ENCODE peak calls at places on chromosomes 12 and 14, in five cellular contexts. F is heart left ventricle; Q is left ventricle myocardium superior; H is lower leg skin; J is CD4-positive, alpha-beta memory T cell. L is an unnamed sample.

GRCh38 chr12:89461649-89462612 is 62.7 kb downstream of the GALNT4 start:
- DNase-seq in F (no peak), Q (no peak), H (no peak), J (peak), L (no peak)

GRCh38 chr14:22614240-22614799 is 16.2 kb downstream of the ABHD4 start:
- DNase-seq in F (no peak), Q (no peak), H (no peak), J (no peak), L (no peak)

GRCh38 chr12:52526511-52526951 is 6.3 kb upstream of the KRT5 start:
- DNase-seq in F (no peak), Q (no peak), H (peak), J (no peak), L (no peak)

GRCh38 chr12:65707051-65707450 is 117.2 kb upstream of the HMGA2 start:
- DNase-seq in F (no peak), Q (no peak), H (no peak), J (no peak), L (peak)

GRCh38 chr14:21467620-21468019 is 9.1 kb downstream of the RAB2B start:
- DNase-seq in F (no peak), Q (no peak), H (no peak), J (no peak), L (no peak)

GRCh38 chr12:113440947-113441782 is 19.0 kb downstream of the SDSL start:
- DNase-seq in F (no peak), Q (no peak), H (no peak), J (no peak), L (no peak)

GRCh38 chr14:97116546-97116945 is 319.4 kb downstream of the VRK1 start:
- DNase-seq in F (no peak), Q (no peak), H (peak), J (no peak), L (no peak)

GRCh38 chr14:79540394-79540793 is 670.9 kb downstream of the DIO2 start:
- DNase-seq in F (no peak), Q (no peak), H (no peak), J (no peak), L (no peak)

GRCh38 chr12:107564946-107565345 is 120.7 kb upstream of the PWP1 start:
- DNase-seq in F (no peak), Q (no peak), H (peak), J (no peak), L (no peak)

GRCh38 chr12:108803428-108804105 is 53.8 kb downstream of the SSH1 start:
- DNase-seq in F (peak), Q (no peak), H (peak), J (peak), L (peak)

GRCh38 chr14:24052656-24053547 is 1.1 kb downstream of the CARMIL3 start:
- DNase-seq in F (no peak), Q (no peak), H (no peak), J (no peak), L (no peak)

GRCh38 chr12:72098622-72099021 is 160.0 kb downstream of the TPH2 start:
- DNase-seq in F (no peak), Q (no peak), H (no peak), J (no peak), L (no peak)

GRCh38 chr14:89178802-89179201 is 238.2 kb downstream of the FOXN3 start:
- DNase-seq in F (no peak), Q (no peak), H (no peak), J (no peak), L (no peak)

GRCh38 chr14:19873178-19873577 is 1.8 kb upstream of the OR4K2 start:
- DNase-seq in F (no peak), Q (no peak), H (no peak), J (no peak), L (no peak)

GRCh38 chr12:50824914-50825313 is 17.8 kb upstream of the TMPRSS12 start:
- DNase-seq in F (no peak), Q (no peak), H (no peak), J (peak), L (no peak)

GRCh38 chr12:31558521-31558920 is 32.4 kb downstream of the DENND5B start:
- DNase-seq in F (no peak), Q (no peak), H (no peak), J (no peak), L (no peak)

GRCh38 chr12:65840793-65841670 is 16.7 kb downstream of the HMGA2 start:
- DNase-seq in F (no peak), Q (no peak), H (no peak), J (no peak), L (no peak)

GRCh38 chr12:108394196-108394595 is 55.1 kb upstream of the CMKLR1 start:
- DNase-seq in F (peak), Q (peak), H (no peak), J (no peak), L (no peak)

GRCh38 chr12:34244608-34245007 is 222.3 kb downstream of the ALG10 start:
- DNase-seq in F (no peak), Q (no peak), H (no peak), J (no peak), L (no peak)

GRCh38 chr14:89292579-89293348 is 124.3 kb downstream of the FOXN3 start:
- DNase-seq in F (no peak), Q (no peak), H (no peak), J (no peak), L (no peak)

GRCh38 chr12:5589055-5589454 is 157.1 kb downstream of the NTF3 start:
- DNase-seq in F (no peak), Q (no peak), H (no peak), J (no peak), L (no peak)

GRCh38 chr14:103216857-103217256 is 93.6 kb downstream of the TNFAIP2 start:
- DNase-seq in F (no peak), Q (no peak), H (no peak), J (no peak), L (no peak)